ENCODE peak calls at places on chromosomes 12 and 14, in four cellular contexts. One of them, this sample, is unnamed.

GRCh38 chr14:100523536-100524025 is 63.6 kb downstream of the BEGAIN start:
- DNase-seq in GM12878: no peak
- DNase-seq in HepG2: no peak
- DNase-seq in H1: no peak
- DNase-seq in this sample: no peak

GRCh38 chr14:99522457-99522891 is 41.3 kb downstream of the CCNK start:
- DNase-seq in GM12878: no peak
- DNase-seq in HepG2: no peak
- DNase-seq in H1: no peak
- DNase-seq in this sample: no peak

GRCh38 chr12:76680940-76681339 is 83.0 kb upstream of the ZDHHC17 start:
- DNase-seq in GM12878: no peak
- DNase-seq in HepG2: no peak
- DNase-seq in H1: no peak
- DNase-seq in this sample: no peak

GRCh38 chr12:41459815-41460214 is 271.7 kb downstream of the PDZRN4 start:
- DNase-seq in GM12878: no peak
- DNase-seq in HepG2: no peak
- DNase-seq in H1: no peak
- DNase-seq in this sample: no peak

GRCh38 chr12:124520258-124520657 is 47.2 kb downstream of the NCOR2 start:
- DNase-seq in GM12878: no peak
- DNase-seq in HepG2: peak
- DNase-seq in H1: no peak
- DNase-seq in this sample: no peak

GRCh38 chr12:129193263-129193871 is 340.1 kb downstream of the GLT1D1 start:
- DNase-seq in GM12878: no peak
- DNase-seq in HepG2: no peak
- DNase-seq in H1: peak
- DNase-seq in this sample: peak

GRCh38 chr12:46492471-46493351 is 120.1 kb upstream of the SLC38A2 start:
- DNase-seq in GM12878: no peak
- DNase-seq in HepG2: peak
- DNase-seq in H1: no peak
- DNase-seq in this sample: no peak

GRCh38 chr12:34033628-34034296 is 11.5 kb downstream of the ALG10 start:
- DNase-seq in GM12878: no peak
- DNase-seq in HepG2: peak
- DNase-seq in H1: no peak
- DNase-seq in this sample: peak

GRCh38 chr14:56752428-56752827 is 57.9 kb downstream of the OTX2 start:
- DNase-seq in GM12878: no peak
- DNase-seq in HepG2: no peak
- DNase-seq in H1: no peak
- DNase-seq in this sample: no peak

GRCh38 chr12:55934773-55935172 is 3.8 kb downstream of the DGKA start:
- DNase-seq in GM12878: no peak
- DNase-seq in HepG2: no peak
- DNase-seq in H1: no peak
- DNase-seq in this sample: no peak

GRCh38 chr12:45343269-45344051 is 127.6 kb downstream of the ANO6 start:
- DNase-seq in GM12878: no peak
- DNase-seq in HepG2: peak
- DNase-seq in H1: no peak
- DNase-seq in this sample: no peak

GRCh38 chr12:28585146-28585545 is 394.9 kb downstream of the CCDC91 start:
- DNase-seq in GM12878: no peak
- DNase-seq in HepG2: no peak
- DNase-seq in H1: no peak
- DNase-seq in this sample: no peak

GRCh38 chr14:51544426-51544825 is 107.3 kb upstream of the FRMD6 start:
- DNase-seq in GM12878: no peak
- DNase-seq in HepG2: no peak
- DNase-seq in H1: no peak
- DNase-seq in this sample: no peak

GRCh38 chr12:95740751-95741150 is 49.8 kb downstream of the NTN4 start:
- DNase-seq in GM12878: no peak
- DNase-seq in HepG2: no peak
- DNase-seq in H1: no peak
- DNase-seq in this sample: no peak

GRCh38 chr12:125684968-125685790 is 619.9 kb downstream of the AACS start:
- DNase-seq in GM12878: no peak
- DNase-seq in HepG2: no peak
- DNase-seq in H1: no peak
- DNase-seq in this sample: no peak

GRCh38 chr12:65860584-65860983 is 36.3 kb downstream of the HMGA2 start:
- DNase-seq in GM12878: no peak
- DNase-seq in HepG2: no peak
- DNase-seq in H1: no peak
- DNase-seq in this sample: no peak

GRCh38 chr12:14691560-14691959 is 4.8 kb downstream of the GUCY2C start:
- DNase-seq in GM12878: no peak
- DNase-seq in HepG2: no peak
- DNase-seq in H1: no peak
- DNase-seq in this sample: no peak

GRCh38 chr12:64269161-64269560 is 47.1 kb upstream of the KICS2 start:
- DNase-seq in GM12878: no peak
- DNase-seq in HepG2: no peak
- DNase-seq in H1: no peak
- DNase-seq in this sample: no peak

GRCh38 chr14:95507701-95508103 is 8.7 kb downstream of the SYNE3 start:
- DNase-seq in GM12878: no peak
- DNase-seq in HepG2: no peak
- DNase-seq in H1: no peak
- DNase-seq in this sample: no peak

GRCh38 chr12:84842406-84843013 is 70.1 kb downstream of the SLC6A15 start:
- DNase-seq in GM12878: no peak
- DNase-seq in HepG2: peak
- DNase-seq in H1: no peak
- DNase-seq in this sample: peak

GRCh38 chr12:47715393-47715876 is 9.6 kb upstream of the RPAP3 start:
- DNase-seq in GM12878: no peak
- DNase-seq in HepG2: peak
- DNase-seq in H1: no peak
- DNase-seq in this sample: peak

GRCh38 chr14:22928237-22929103 is 706 bp downstream of the PRMT5 start:
- DNase-seq in GM12878: no peak
- DNase-seq in HepG2: no peak
- DNase-seq in H1: no peak
- DNase-seq in this sample: no peak

GRCh38 chr12:122757568-122757967 is 4.9 kb downstream of the DENR start:
- DNase-seq in GM12878: no peak
- DNase-seq in HepG2: no peak
- DNase-seq in H1: no peak
- DNase-seq in this sample: no peak

GRCh38 chr12:122749569-122750332 is 2.9 kb upstream of the DENR start:
- DNase-seq in GM12878: no peak
- DNase-seq in HepG2: no peak
- DNase-seq in H1: no peak
- DNase-seq in this sample: no peak

GRCh38 chr12:122754790-122755189 is 2.2 kb downstream of the DENR start:
- DNase-seq in GM12878: no peak
- DNase-seq in HepG2: no peak
- DNase-seq in H1: no peak
- DNase-seq in this sample: no peak

GRCh38 chr12:122752464-122753212 is at the start of gene DENR:
- DNase-seq in GM12878: peak
- DNase-seq in HepG2: peak
- DNase-seq in H1: peak
- DNase-seq in this sample: peak

GRCh38 chr12:122753213-122753571 is 568 bp downstream of the DENR start:
- DNase-seq in GM12878: no peak
- DNase-seq in HepG2: no peak
- DNase-seq in H1: no peak
- DNase-seq in this sample: no peak
- H3K9ac ChIP-seq in GM12878: peak
- H3K9ac ChIP-seq in HepG2: peak
- H3K9ac ChIP-seq in H1: peak
- H3K9ac ChIP-seq in this sample: peak

DNA sequence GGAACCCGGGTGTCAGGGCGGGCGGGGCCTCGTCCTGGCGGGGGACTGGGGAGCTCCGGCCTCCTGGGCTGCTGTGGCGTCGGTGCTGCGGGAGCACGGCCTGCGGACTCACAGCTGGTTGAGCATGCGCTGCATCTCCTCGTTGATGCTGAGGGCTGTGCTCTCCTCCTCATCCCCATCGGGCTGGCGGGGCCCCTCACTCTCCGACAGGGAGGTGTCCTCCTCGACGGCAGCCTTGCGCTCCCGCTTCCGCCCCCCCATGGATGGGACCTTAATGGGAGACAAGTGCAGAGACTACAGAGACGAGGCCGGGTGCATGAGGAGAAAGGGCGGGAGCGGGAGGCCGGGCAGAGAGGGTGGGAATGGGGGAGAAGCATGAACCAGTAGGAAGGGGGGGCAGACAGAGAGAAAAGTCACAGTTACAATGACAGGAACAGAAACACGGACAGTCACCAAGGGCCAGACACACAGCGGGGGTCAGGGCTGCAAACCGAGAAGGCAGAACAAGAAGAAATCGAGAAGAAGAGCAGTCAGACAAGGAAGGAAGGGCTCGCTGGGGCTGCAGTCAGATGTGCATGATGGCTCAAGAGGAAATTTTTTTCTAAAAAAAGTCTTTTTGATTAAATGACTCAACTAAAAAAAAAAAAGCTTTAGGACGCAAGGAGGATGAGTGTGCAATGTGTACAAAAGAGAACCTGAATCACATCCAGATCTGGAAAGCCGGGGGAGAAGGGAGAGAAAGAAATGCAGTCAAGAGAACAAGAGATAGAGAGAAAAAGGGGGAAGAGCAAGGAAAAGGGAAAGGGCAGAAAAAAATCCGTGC is 7.1 kb downstream of the IFFO1 start:
- DNase-seq in GM12878: no peak
- DNase-seq in HepG2: no peak
- DNase-seq in H1: no peak
- DNase-seq in this sample: no peak
- TF ChIP-seq YY1 in GM12878: no peak
- TF ChIP-seq YY1 in HepG2: no peak
- TF ChIP-seq YY1 in H1: no peak
- TF ChIP-seq YY1 in this sample: no peak

GRCh38 chr12:113808095-113808951 is 157.8 kb downstream of the RBM19 start:
- DNase-seq in GM12878: no peak
- DNase-seq in HepG2: peak
- DNase-seq in H1: no peak
- DNase-seq in this sample: no peak
- TF ChIP-seq SUZ12 in GM12878: no peak
- TF ChIP-seq SUZ12 in HepG2: no peak
- TF ChIP-seq SUZ12 in H1: no peak
- TF ChIP-seq SUZ12 in this sample: no peak

GRCh38 chr12:57552306-57552651 is 2.4 kb downstream of the KIF5A start:
- DNase-seq in GM12878: no peak
- DNase-seq in HepG2: no peak
- DNase-seq in H1: no peak
- DNase-seq in this sample: no peak
- H3K9ac ChIP-seq in GM12878: no peak
- H3K9ac ChIP-seq in HepG2: no peak
- H3K9ac ChIP-seq in H1: peak
- H3K9ac ChIP-seq in this sample: no peak

GRCh38 chr12:131555197-131555820 is 155.6 kb upstream of the SFSWAP start:
- DNase-seq in GM12878: no peak
- DNase-seq in HepG2: no peak
- DNase-seq in H1: no peak
- DNase-seq in this sample: no peak

GRCh38 chr12:131555866-131556265 is 155.0 kb upstream of the SFSWAP start:
- DNase-seq in GM12878: no peak
- DNase-seq in HepG2: no peak
- DNase-seq in H1: no peak
- DNase-seq in this sample: no peak

GRCh38 chr12:131561891-131562684 is 148.8 kb upstream of the SFSWAP start:
- DNase-seq in GM12878: no peak
- DNase-seq in HepG2: no peak
- DNase-seq in H1: no peak
- DNase-seq in this sample: no peak

GRCh38 chr12:131557310-131557709 is 153.6 kb upstream of the SFSWAP start:
- DNase-seq in GM12878: no peak
- DNase-seq in HepG2: no peak
- DNase-seq in H1: no peak
- DNase-seq in this sample: no peak

GRCh38 chr12:131559517-131560516 is 151.1 kb upstream of the SFSWAP start:
- DNase-seq in GM12878: no peak
- DNase-seq in HepG2: no peak
- DNase-seq in H1: no peak
- DNase-seq in this sample: no peak
- TF ChIP-seq YY1 in GM12878: no peak
- TF ChIP-seq YY1 in HepG2: no peak
- TF ChIP-seq YY1 in H1: no peak
- TF ChIP-seq YY1 in this sample: no peak

This sample was measured in NT2/D1.